ENCODE peak calls at places on chromosomes 7 and 10, in seven cellular contexts. One of them, this sample, is unnamed.

GRCh38 chr10:58704226-58705200 is 191.8 kb downstream of the BICC1 start:
- DNase-seq in AG04450: no peak
- DNase-seq in astrocyte of the spinal cord: peak; percentile 78
- DNase-seq in choroid plexus epithelial cell: peak; percentile 83
- DNase-seq in activated B cell treated with CpG ODN at 0.5 μM for 24 hours: no peak
- DNase-seq in dorsolateral prefrontal cortex: peak; percentile 35
- DNase-seq in progenitor cell of endocrine pancreas: no peak
- DNase-seq in this sample: no peak

GRCh38 chr7:27175626-27176342 is 1.7 kb upstream of the HOXA10 start:
- DNase-seq in AG04450: no peak
- DNase-seq in astrocyte of the spinal cord: no peak
- DNase-seq in choroid plexus epithelial cell: no peak
- DNase-seq in activated B cell treated with CpG ODN at 0.5 μM for 24 hours: no peak
- DNase-seq in dorsolateral prefrontal cortex: peak; percentile 23
- DNase-seq in progenitor cell of endocrine pancreas: no peak
- DNase-seq in this sample: peak; percentile 64

GRCh38 chr10:80275756-80276155 is 13.7 kb downstream of the MAT1A start:
- DNase-seq in AG04450: no peak
- DNase-seq in astrocyte of the spinal cord: no peak
- DNase-seq in choroid plexus epithelial cell: no peak
- DNase-seq in activated B cell treated with CpG ODN at 0.5 μM for 24 hours: no peak
- DNase-seq in dorsolateral prefrontal cortex: no peak
- DNase-seq in progenitor cell of endocrine pancreas: no peak
- DNase-seq in this sample: no peak

GRCh38 chr10:31146496-31147219 is 115.0 kb upstream of the ZNF438 start:
- DNase-seq in AG04450: peak; percentile 45
- DNase-seq in astrocyte of the spinal cord: peak; percentile 83
- DNase-seq in choroid plexus epithelial cell: peak; percentile 84
- DNase-seq in activated B cell treated with CpG ODN at 0.5 μM for 24 hours: no peak
- DNase-seq in dorsolateral prefrontal cortex: no peak
- DNase-seq in progenitor cell of endocrine pancreas: no peak
- DNase-seq in this sample: no peak

GRCh38 chr10:131096031-131096430 is 215.5 kb downstream of the TCERG1L start:
- DNase-seq in AG04450: no peak
- DNase-seq in astrocyte of the spinal cord: no peak
- DNase-seq in choroid plexus epithelial cell: no peak
- DNase-seq in activated B cell treated with CpG ODN at 0.5 μM for 24 hours: no peak
- DNase-seq in dorsolateral prefrontal cortex: no peak
- DNase-seq in progenitor cell of endocrine pancreas: no peak
- DNase-seq in this sample: no peak

GRCh38 chr7:136173874-136174273 is 196.7 kb upstream of the MTPN start:
- DNase-seq in AG04450: no peak
- DNase-seq in astrocyte of the spinal cord: no peak
- DNase-seq in choroid plexus epithelial cell: no peak
- DNase-seq in activated B cell treated with CpG ODN at 0.5 μM for 24 hours: no peak
- DNase-seq in dorsolateral prefrontal cortex: no peak
- DNase-seq in progenitor cell of endocrine pancreas: no peak
- DNase-seq in this sample: no peak

GRCh38 chr7:22251284-22251683 is 105.7 kb downstream of the RAPGEF5 start:
- DNase-seq in AG04450: no peak
- DNase-seq in astrocyte of the spinal cord: no peak
- DNase-seq in choroid plexus epithelial cell: no peak
- DNase-seq in activated B cell treated with CpG ODN at 0.5 μM for 24 hours: no peak
- DNase-seq in dorsolateral prefrontal cortex: no peak
- DNase-seq in progenitor cell of endocrine pancreas: no peak
- DNase-seq in this sample: no peak

GRCh38 chr10:132458595-132459251 is 61.7 kb downstream of the PWWP2B start:
- DNase-seq in AG04450: no peak
- DNase-seq in astrocyte of the spinal cord: no peak
- DNase-seq in choroid plexus epithelial cell: peak; percentile 13
- DNase-seq in activated B cell treated with CpG ODN at 0.5 μM for 24 hours: peak; percentile 80
- DNase-seq in dorsolateral prefrontal cortex: no peak
- DNase-seq in progenitor cell of endocrine pancreas: peak; percentile 71
- DNase-seq in this sample: no peak

GRCh38 chr10:72461085-72461484 is 106.4 kb upstream of the DNAJB12 start:
- DNase-seq in AG04450: no peak
- DNase-seq in astrocyte of the spinal cord: no peak
- DNase-seq in choroid plexus epithelial cell: peak; percentile 43
- DNase-seq in activated B cell treated with CpG ODN at 0.5 μM for 24 hours: no peak
- DNase-seq in dorsolateral prefrontal cortex: no peak
- DNase-seq in progenitor cell of endocrine pancreas: no peak
- DNase-seq in this sample: no peak

GRCh38 chr10:100186253-100186780 is 488 bp upstream of the ERLIN1 start:
- DNase-seq in AG04450: no peak
- DNase-seq in astrocyte of the spinal cord: no peak
- DNase-seq in choroid plexus epithelial cell: peak; percentile 65
- DNase-seq in activated B cell treated with CpG ODN at 0.5 μM for 24 hours: no peak
- DNase-seq in dorsolateral prefrontal cortex: peak; percentile 41
- DNase-seq in progenitor cell of endocrine pancreas: no peak
- DNase-seq in this sample: no peak

GRCh38 chr7:65441010-65441409 is 67.4 kb downstream of the ZNF92 start:
- DNase-seq in AG04450: no peak
- DNase-seq in astrocyte of the spinal cord: peak; percentile 81
- DNase-seq in choroid plexus epithelial cell: peak; percentile 49
- DNase-seq in activated B cell treated with CpG ODN at 0.5 μM for 24 hours: no peak
- DNase-seq in dorsolateral prefrontal cortex: no peak
- DNase-seq in progenitor cell of endocrine pancreas: no peak
- DNase-seq in this sample: no peak

GRCh38 chr7:20556091-20556490 is 59.4 kb upstream of the ABCB5 start:
- DNase-seq in AG04450: no peak
- DNase-seq in astrocyte of the spinal cord: no peak
- DNase-seq in choroid plexus epithelial cell: no peak
- DNase-seq in activated B cell treated with CpG ODN at 0.5 μM for 24 hours: no peak
- DNase-seq in dorsolateral prefrontal cortex: no peak
- DNase-seq in progenitor cell of endocrine pancreas: no peak
- DNase-seq in this sample: no peak

GRCh38 chr10:14671383-14671782 is 103.3 kb downstream of the FAM107B start:
- DNase-seq in AG04450: no peak
- DNase-seq in astrocyte of the spinal cord: no peak
- DNase-seq in choroid plexus epithelial cell: no peak
- DNase-seq in activated B cell treated with CpG ODN at 0.5 μM for 24 hours: no peak
- DNase-seq in dorsolateral prefrontal cortex: no peak
- DNase-seq in progenitor cell of endocrine pancreas: no peak
- DNase-seq in this sample: no peak

GRCh38 chr7:98034044-98035035 is 44.3 kb upstream of the OCM2 start:
- DNase-seq in AG04450: no peak
- DNase-seq in astrocyte of the spinal cord: no peak
- DNase-seq in choroid plexus epithelial cell: peak; percentile 8
- DNase-seq in activated B cell treated with CpG ODN at 0.5 μM for 24 hours: no peak
- DNase-seq in dorsolateral prefrontal cortex: peak; percentile 71
- DNase-seq in progenitor cell of endocrine pancreas: no peak
- DNase-seq in this sample: no peak

GRCh38 chr7:3200504-3200903 is 100.5 kb upstream of the SDK1 start:
- DNase-seq in AG04450: no peak
- DNase-seq in astrocyte of the spinal cord: peak; percentile 73
- DNase-seq in choroid plexus epithelial cell: peak; percentile 85
- DNase-seq in activated B cell treated with CpG ODN at 0.5 μM for 24 hours: no peak
- DNase-seq in dorsolateral prefrontal cortex: no peak
- DNase-seq in progenitor cell of endocrine pancreas: no peak
- DNase-seq in this sample: no peak

GRCh38 chr7:98562336-98563182 is 54.5 kb upstream of the NPTX2 start:
- DNase-seq in AG04450: no peak
- DNase-seq in astrocyte of the spinal cord: no peak
- DNase-seq in choroid plexus epithelial cell: no peak
- DNase-seq in activated B cell treated with CpG ODN at 0.5 μM for 24 hours: no peak
- DNase-seq in dorsolateral prefrontal cortex: no peak
- DNase-seq in progenitor cell of endocrine pancreas: no peak
- DNase-seq in this sample: no peak

GRCh38 chr7:73342645-73343044 is 14.7 kb downstream of the FKBP6 start:
- DNase-seq in AG04450: peak; percentile 33
- DNase-seq in astrocyte of the spinal cord: peak; percentile 60
- DNase-seq in choroid plexus epithelial cell: peak; percentile 84
- DNase-seq in activated B cell treated with CpG ODN at 0.5 μM for 24 hours: no peak
- DNase-seq in dorsolateral prefrontal cortex: no peak
- DNase-seq in progenitor cell of endocrine pancreas: no peak
- DNase-seq in this sample: no peak

GRCh38 chr10:5948999-5949759 is 28.2 kb downstream of the IL15RA start:
- DNase-seq in AG04450: peak; percentile 36
- DNase-seq in astrocyte of the spinal cord: peak; percentile 64
- DNase-seq in choroid plexus epithelial cell: peak; percentile 86
- DNase-seq in activated B cell treated with CpG ODN at 0.5 μM for 24 hours: no peak
- DNase-seq in dorsolateral prefrontal cortex: peak; percentile 77
- DNase-seq in progenitor cell of endocrine pancreas: no peak
- DNase-seq in this sample: no peak

DNA sequence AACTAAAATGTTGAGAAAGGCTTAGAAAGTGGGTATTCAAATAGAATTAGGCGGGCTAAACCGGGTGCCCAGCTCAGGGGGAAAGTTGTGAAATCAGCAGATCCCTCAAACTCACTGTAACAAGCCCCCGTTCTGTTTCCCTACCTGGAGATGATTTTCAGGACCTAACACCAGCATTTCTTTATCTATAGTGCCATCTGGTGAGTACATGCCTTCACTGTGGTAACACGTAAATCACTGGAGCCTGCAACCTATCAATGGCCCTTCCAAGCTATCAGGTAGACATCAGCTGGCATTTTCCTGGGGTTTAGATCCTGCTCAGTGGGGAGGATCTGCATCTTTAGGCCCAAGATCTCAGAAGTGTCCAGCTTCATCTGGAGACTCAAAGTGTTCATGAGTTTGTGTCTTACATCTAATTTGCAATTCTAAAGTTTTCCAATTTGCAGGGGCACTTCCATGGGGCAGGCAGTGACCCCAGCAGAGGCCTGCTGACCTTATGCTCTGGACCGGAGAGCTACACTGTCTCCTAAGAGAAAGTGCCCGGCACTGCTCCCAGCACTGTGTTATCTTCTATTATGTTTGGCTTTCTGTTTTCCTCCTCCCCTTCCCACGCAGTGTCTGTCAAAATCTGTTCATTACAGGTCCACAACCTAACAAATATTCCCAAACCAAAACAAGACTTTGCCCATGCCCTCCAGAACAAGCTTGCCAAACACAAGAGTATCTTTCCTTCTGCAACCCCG is 132.5 kb downstream of the LSM5 start:
- DNase-seq in AG04450: no peak
- DNase-seq in astrocyte of the spinal cord: no peak
- DNase-seq in choroid plexus epithelial cell: peak; percentile 9
- DNase-seq in activated B cell treated with CpG ODN at 0.5 μM for 24 hours: no peak
- DNase-seq in dorsolateral prefrontal cortex: no peak
- DNase-seq in progenitor cell of endocrine pancreas: no peak
- DNase-seq in this sample: no peak
- TF ChIP-seq CTCF in AG04450: no peak
- TF ChIP-seq CTCF in astrocyte of the spinal cord: no peak
- TF ChIP-seq CTCF in choroid plexus epithelial cell: no peak
- TF ChIP-seq CTCF in activated B cell treated with CpG ODN at 0.5 μM for 24 hours: no peak
- TF ChIP-seq CTCF in dorsolateral prefrontal cortex: peak; percentile 19
- TF ChIP-seq CTCF in progenitor cell of endocrine pancreas: no peak
- TF ChIP-seq CTCF in this sample: peak; percentile 48

DNA sequence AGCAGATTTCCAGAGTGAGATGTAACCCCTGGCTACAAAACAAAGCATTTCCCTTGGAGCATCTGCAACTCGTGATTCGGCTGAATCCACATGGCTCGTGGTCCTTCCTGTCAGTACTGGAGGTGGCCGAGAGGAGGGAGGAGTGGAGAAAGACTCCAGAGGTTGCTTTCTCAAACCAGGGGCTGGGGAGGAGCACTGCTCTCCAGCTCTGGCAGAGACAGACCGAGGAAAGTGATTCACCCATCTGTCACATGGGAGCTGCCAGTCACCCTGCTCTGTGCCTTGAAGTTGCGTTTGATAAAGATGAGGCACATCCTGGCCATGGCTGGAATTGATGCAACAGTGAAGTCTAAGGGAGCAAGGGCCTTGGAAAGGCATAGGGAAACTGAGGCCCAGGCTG is 72.8 kb downstream of the COL13A1 start:
- DNase-seq in AG04450: no peak
- DNase-seq in astrocyte of the spinal cord: peak; percentile 42
- DNase-seq in choroid plexus epithelial cell: peak; percentile 79
- DNase-seq in activated B cell treated with CpG ODN at 0.5 μM for 24 hours: no peak
- DNase-seq in dorsolateral prefrontal cortex: no peak
- DNase-seq in progenitor cell of endocrine pancreas: no peak
- DNase-seq in this sample: no peak
- TF ChIP-seq CTCF in AG04450: peak; percentile 16
- TF ChIP-seq CTCF in astrocyte of the spinal cord: no peak
- TF ChIP-seq CTCF in choroid plexus epithelial cell: peak; percentile 28
- TF ChIP-seq CTCF in activated B cell treated with CpG ODN at 0.5 μM for 24 hours: no peak
- TF ChIP-seq CTCF in dorsolateral prefrontal cortex: no peak
- TF ChIP-seq CTCF in progenitor cell of endocrine pancreas: no peak
- TF ChIP-seq CTCF in this sample: no peak

GRCh38 chr10:103855424-103855823 is at the start of gene SH3PXD2A:
- DNase-seq in AG04450: no peak
- DNase-seq in astrocyte of the spinal cord: peak; percentile 29
- DNase-seq in choroid plexus epithelial cell: no peak
- DNase-seq in activated B cell treated with CpG ODN at 0.5 μM for 24 hours: no peak
- DNase-seq in dorsolateral prefrontal cortex: no peak
- DNase-seq in progenitor cell of endocrine pancreas: peak; percentile 67
- DNase-seq in this sample: no peak
- TF ChIP-seq CTCF in AG04450: no peak
- TF ChIP-seq CTCF in astrocyte of the spinal cord: peak; percentile 3
- TF ChIP-seq CTCF in choroid plexus epithelial cell: no peak
- TF ChIP-seq CTCF in activated B cell treated with CpG ODN at 0.5 μM for 24 hours: no peak
- TF ChIP-seq CTCF in dorsolateral prefrontal cortex: no peak
- TF ChIP-seq CTCF in progenitor cell of endocrine pancreas: no peak
- TF ChIP-seq CTCF in this sample: peak; percentile 24

DNA sequence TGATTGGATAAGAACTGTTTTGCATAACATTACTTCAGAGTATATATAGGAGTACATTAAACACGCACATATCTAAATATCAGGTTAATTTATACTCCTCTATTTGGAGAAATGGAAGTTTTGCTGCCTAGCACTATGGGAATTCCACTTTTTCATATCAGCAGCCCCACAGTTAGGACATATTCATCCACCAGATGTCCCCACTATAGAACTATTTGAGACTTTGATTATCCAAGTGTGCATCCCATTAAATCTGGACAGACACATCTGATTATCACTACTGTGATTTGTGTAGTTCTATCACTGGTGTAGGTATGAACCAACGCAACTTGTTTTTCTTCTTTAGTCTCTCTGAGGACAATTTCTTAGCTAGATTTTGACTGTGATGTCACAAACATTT is 345.7 kb downstream of the THSD7A start:
- DNase-seq in AG04450: no peak
- DNase-seq in astrocyte of the spinal cord: no peak
- DNase-seq in choroid plexus epithelial cell: peak; percentile 58
- DNase-seq in activated B cell treated with CpG ODN at 0.5 μM for 24 hours: no peak
- DNase-seq in dorsolateral prefrontal cortex: no peak
- DNase-seq in progenitor cell of endocrine pancreas: no peak
- DNase-seq in this sample: no peak
- TF ChIP-seq CTCF in AG04450: no peak
- TF ChIP-seq CTCF in astrocyte of the spinal cord: peak; percentile 18
- TF ChIP-seq CTCF in choroid plexus epithelial cell: peak; percentile 52
- TF ChIP-seq CTCF in activated B cell treated with CpG ODN at 0.5 μM for 24 hours: no peak
- TF ChIP-seq CTCF in dorsolateral prefrontal cortex: no peak
- TF ChIP-seq CTCF in progenitor cell of endocrine pancreas: no peak
- TF ChIP-seq CTCF in this sample: no peak

GRCh38 chr10:1301138-1301537 is 245.0 kb downstream of the WDR37 start:
- DNase-seq in AG04450: no peak
- DNase-seq in astrocyte of the spinal cord: no peak
- DNase-seq in choroid plexus epithelial cell: no peak
- DNase-seq in activated B cell treated with CpG ODN at 0.5 μM for 24 hours: no peak
- DNase-seq in dorsolateral prefrontal cortex: no peak
- DNase-seq in progenitor cell of endocrine pancreas: no peak
- DNase-seq in this sample: no peak
- TF ChIP-seq CTCF in AG04450: no peak
- TF ChIP-seq CTCF in astrocyte of the spinal cord: no peak
- TF ChIP-seq CTCF in choroid plexus epithelial cell: no peak
- TF ChIP-seq CTCF in activated B cell treated with CpG ODN at 0.5 μM for 24 hours: no peak
- TF ChIP-seq CTCF in dorsolateral prefrontal cortex: peak; percentile 27
- TF ChIP-seq CTCF in progenitor cell of endocrine pancreas: no peak
- TF ChIP-seq CTCF in this sample: no peak

This sample was measured in type B pancreatic cell.